ENCODE peak calls at places on chromosomes 7 and 10, in ten cellular contexts. X is AG09319, Q is fibroblast of pulmonary artery, Z is GM23338, C is HFF-Myc, N is ovary, H is HCT116, R is tibial artery, B is type B pancreatic cell, Y is neural crest cell. U is an unnamed sample.

GRCh38 chr7:54541941-54542618 is at the start of gene VSTM2A:
- DNase-seq in X (no peak), Q (no peak), Z (peak), C (no peak), N (peak), H (no peak), R (no peak), B (no peak), Y (peak), U (no peak)

GRCh38 chr10:110525349-110526260 is 27.9 kb downstream of the DUSP5 start:
- DNase-seq in X (no peak), Q (peak), Z (no peak), C (no peak), N (no peak), H (no peak), R (no peak), B (no peak), Y (no peak), U (no peak)

GRCh38 chr7:127704211-127704610 is 52.2 kb downstream of the SND1 start:
- DNase-seq in X (no peak), Q (no peak), Z (no peak), C (no peak), N (no peak), H (no peak), R (no peak), B (no peak), Y (no peak), U (peak)

GRCh38 chr7:55588379-55588699 is 16.0 kb upstream of the VOPP1 start:
- DNase-seq in X (no peak), Q (no peak), Z (no peak), C (no peak), N (no peak), H (no peak), R (no peak), B (no peak), Y (no peak), U (no peak)

GRCh38 chr10:14486777-14487510 is 156.2 kb upstream of the FRMD4A start:
- DNase-seq in X (no peak), Q (no peak), Z (peak), C (no peak), N (peak), H (no peak), R (no peak), B (no peak), Y (no peak), U (peak)

GRCh38 chr7:50622821-50623220 is 57.6 kb upstream of the DDC start:
- DNase-seq in X (no peak), Q (no peak), Z (no peak), C (no peak), N (no peak), H (no peak), R (no peak), B (no peak), Y (no peak), U (no peak)

GRCh38 chr10:6721480-6721879 is 141.4 kb upstream of the PRKCQ start:
- DNase-seq in X (peak), Q (peak), Z (peak), C (peak), N (no peak), H (peak), R (no peak), B (no peak), Y (no peak), U (peak)

GRCh38 chr10:24255115-24255895 is 46.4 kb downstream of the KIAA1217 start:
- DNase-seq in X (no peak), Q (no peak), Z (peak), C (no peak), N (no peak), H (no peak), R (no peak), B (no peak), Y (no peak), U (no peak)

DNA sequence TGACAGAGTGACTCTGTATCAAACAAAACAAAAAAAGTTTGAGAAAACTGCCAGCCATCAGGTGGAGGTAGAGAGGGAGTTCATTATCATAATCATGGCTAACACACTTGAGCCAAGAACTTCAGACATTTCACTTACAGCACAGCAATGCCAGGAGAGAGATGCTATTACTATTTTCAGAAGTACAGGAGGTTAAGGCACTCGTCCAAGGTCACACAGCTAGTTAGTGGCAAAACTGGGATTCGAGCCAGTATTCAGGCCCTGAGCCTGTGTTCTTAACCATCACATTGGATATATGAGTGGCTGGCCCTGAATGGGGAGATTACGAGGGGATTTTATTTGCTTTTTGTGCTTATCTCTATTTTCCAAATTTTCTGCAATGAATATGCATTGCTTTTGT is 24.8 kb upstream of the UNC5B start:
- DNase-seq in X (no peak), Q (peak), Z (no peak), C (no peak), N (peak), H (no peak), R (peak), B (no peak), Y (no peak), U (no peak)
- TF ChIP-seq CTCF in X (no peak), Q (no peak), Z (no peak), C (no peak), N (no peak), H (no peak), R (no peak), B (no peak), Y (no peak), U (no peak)

GRCh38 chr7:100430450-100431285 is 1.0 kb downstream of the MEPCE start:
- DNase-seq in X (no peak), Q (no peak), Z (peak), C (no peak), N (peak), H (no peak), R (peak), B (no peak), Y (no peak), U (no peak)

GRCh38 chr7:100429637-100430449 is at the start of gene MEPCE:
- DNase-seq in X (peak), Q (peak), Z (peak), C (peak), N (peak), H (peak), R (peak), B (peak), Y (peak), U (peak)

GRCh38 chr7:100427762-100428198 is 723 bp downstream of the ZCWPW1 start:
- DNase-seq in X (no peak), Q (no peak), Z (no peak), C (no peak), N (no peak), H (no peak), R (no peak), B (no peak), Y (no peak), U (no peak)

GRCh38 chr7:100428199-100428966 is at the start of gene ZCWPW1:
- DNase-seq in X (peak), Q (peak), Z (peak), C (peak), N (peak), H (peak), R (peak), B (peak), Y (peak), U (peak)

DNA sequence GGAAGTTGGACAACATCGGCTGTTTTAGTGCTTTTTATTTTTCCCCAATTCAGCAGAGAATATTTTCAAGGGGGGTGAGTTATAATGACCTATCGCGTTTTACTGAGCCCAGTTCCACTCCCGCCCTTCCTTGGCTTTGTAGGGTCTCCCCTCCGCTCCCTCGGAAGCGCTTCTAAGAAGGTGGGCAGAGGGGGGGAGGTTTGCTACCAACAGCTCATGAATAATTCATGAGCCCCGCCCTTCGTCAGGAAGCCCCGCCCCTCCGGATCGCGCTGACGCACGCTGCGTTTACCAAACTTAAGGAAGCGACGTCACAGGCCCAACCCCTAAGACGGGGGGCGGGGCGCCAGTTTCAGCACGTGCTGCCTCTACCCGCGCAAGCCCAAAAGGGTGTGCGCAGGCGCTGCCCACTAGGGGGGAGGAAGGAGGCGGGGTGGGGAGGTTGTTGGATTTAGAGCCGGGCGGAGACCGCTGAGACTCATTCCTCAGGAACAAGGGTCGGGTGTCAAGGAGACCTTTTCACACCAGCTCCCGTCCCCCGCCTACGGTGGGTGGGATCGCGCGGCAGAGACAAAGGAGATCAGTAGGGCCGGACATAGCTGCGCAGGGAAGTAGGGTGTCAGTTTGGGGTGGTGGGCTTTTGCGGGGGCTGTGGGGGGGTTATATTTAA is 529 bp upstream of the MEPCE start:
- DNase-seq in X (peak), Q (peak), Z (peak), C (peak), N (peak), H (peak), R (peak), B (peak), Y (peak), U (peak)
- TF ChIP-seq CTCF in X (no peak), Q (no peak), Z (no peak), C (no peak), N (peak), H (no peak), R (peak), B (peak), Y (no peak), U (no peak)

DNA sequence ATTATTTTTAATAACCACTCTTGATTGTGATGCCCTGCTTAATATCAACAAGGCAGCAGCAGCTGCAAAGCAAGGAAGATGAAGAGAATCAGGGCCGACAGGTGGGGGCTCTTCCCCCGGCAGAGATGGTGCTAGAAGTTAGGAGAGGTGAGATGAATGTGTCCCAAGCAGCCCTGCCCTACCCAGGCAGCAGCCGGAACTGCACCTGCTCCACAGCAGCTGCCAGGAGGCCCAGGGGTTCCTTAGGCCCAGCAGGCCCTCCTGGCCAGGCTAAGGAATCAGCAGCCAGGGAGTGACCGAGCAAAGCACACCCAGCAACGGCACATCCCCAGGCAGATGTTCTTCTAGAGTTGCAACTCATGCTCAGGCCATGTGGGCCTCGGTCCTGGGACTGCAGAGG is 17.9 kb downstream of the AFAP1L2 start:
- DNase-seq in X (no peak), Q (no peak), Z (peak), C (no peak), N (no peak), H (no peak), R (no peak), B (no peak), Y (no peak), U (no peak)
- TF ChIP-seq CTCF in X (no peak), Q (no peak), Z (no peak), C (no peak), N (no peak), H (peak), R (no peak), B (no peak), Y (no peak), U (no peak)

DNA sequence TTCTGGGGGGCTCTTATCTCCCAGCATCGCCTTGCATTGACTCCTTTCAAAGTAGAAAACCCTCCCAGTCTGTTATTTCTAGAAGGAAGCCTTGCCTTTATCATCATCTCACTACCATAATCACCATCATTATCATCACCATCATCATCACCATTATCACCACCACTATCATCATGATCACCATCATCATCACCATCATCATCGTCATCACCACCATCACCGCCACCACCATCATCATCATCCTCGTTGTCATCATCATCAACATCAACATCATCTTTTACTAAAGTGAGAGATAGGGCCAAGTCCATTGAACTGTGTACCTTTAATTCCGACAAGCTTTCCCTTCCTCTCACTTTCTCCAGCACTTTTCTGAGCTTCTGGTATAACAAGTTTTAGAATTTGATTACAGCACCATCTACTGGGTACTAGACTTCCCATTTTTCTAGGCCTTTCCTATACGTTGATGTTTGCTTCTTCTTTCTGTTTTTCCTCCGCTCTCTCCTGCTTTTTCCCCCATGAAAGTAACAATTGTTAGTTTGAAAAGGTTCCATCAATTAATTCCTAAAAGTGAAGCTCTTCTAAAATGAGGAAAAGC is 226.4 kb downstream of the BUB3 start:
- DNase-seq in X (no peak), Q (peak), Z (peak), C (no peak), N (no peak), H (no peak), R (no peak), B (no peak), Y (no peak), U (no peak)
- TF ChIP-seq CTCF in X (peak), Q (peak), Z (peak), C (no peak), N (no peak), H (peak), R (no peak), B (peak), Y (peak), U (no peak)

U was measured in Calu3.